ENCODE peak calls at places on chromosome 19, in four cellular contexts. One of them, this sample, is unnamed.

GRCh38 chr19:38559428-38560401 is 58.0 kb downstream of the MAP4K1 start:
- DNase-seq in GM23338: no peak
- DNase-seq in fibroblast of lung: no peak
- DNase-seq in HepG2: no peak
- DNase-seq in this sample: no peak

GRCh38 chr19:39275578-39275977 is 7.4 kb downstream of the IFNL2 start:
- DNase-seq in GM23338: no peak
- DNase-seq in fibroblast of lung: no peak
- DNase-seq in HepG2: no peak
- DNase-seq in this sample: no peak

GRCh38 chr19:29724102-29724641 is 9.1 kb upstream of the C19orf12 start:
- DNase-seq in GM23338: peak; percentile 75
- DNase-seq in fibroblast of lung: peak; percentile 6
- DNase-seq in HepG2: no peak
- DNase-seq in this sample: peak; percentile 71

GRCh38 chr19:7488736-7489353 is at the start of gene PEX11G:
- DNase-seq in GM23338: peak; percentile 94
- DNase-seq in fibroblast of lung: peak; percentile 87
- DNase-seq in HepG2: no peak
- DNase-seq in this sample: peak; percentile 98

GRCh38 chr19:23062921-23063320 is 53.9 kb upstream of the ZNF730 start:
- DNase-seq in GM23338: no peak
- DNase-seq in fibroblast of lung: no peak
- DNase-seq in HepG2: no peak
- DNase-seq in this sample: no peak

GRCh38 chr19:38304866-38305429 is 897 bp downstream of the C19orf33 start:
- DNase-seq in GM23338: peak; percentile 98
- DNase-seq in fibroblast of lung: no peak
- DNase-seq in HepG2: peak; percentile 76
- DNase-seq in this sample: peak; percentile 96

GRCh38 chr19:11821474-11821873 is 7.4 kb downstream of the ZNF440 start:
- DNase-seq in GM23338: no peak
- DNase-seq in fibroblast of lung: no peak
- DNase-seq in HepG2: no peak
- DNase-seq in this sample: no peak

GRCh38 chr19:38663957-38664502 is 16.6 kb downstream of the ACTN4 start:
- DNase-seq in GM23338: no peak
- DNase-seq in fibroblast of lung: no peak
- DNase-seq in HepG2: no peak
- DNase-seq in this sample: no peak

GRCh38 chr19:6039541-6040225 is 61.7 kb upstream of the RANBP3 start:
- DNase-seq in GM23338: no peak
- DNase-seq in fibroblast of lung: no peak
- DNase-seq in HepG2: no peak
- DNase-seq in this sample: no peak

GRCh38 chr19:16825312-16826168 is 3.7 kb upstream of the SIN3B start:
- DNase-seq in GM23338: peak; percentile 83
- DNase-seq in fibroblast of lung: peak; percentile 71
- DNase-seq in HepG2: no peak
- DNase-seq in this sample: peak; percentile 26

GRCh38 chr19:42076375-42076944 is 494 bp downstream of the ZNF574 start:
- DNase-seq in GM23338: peak; percentile 65
- DNase-seq in fibroblast of lung: peak; percentile 10
- DNase-seq in HepG2: no peak
- DNase-seq in this sample: no peak

GRCh38 chr19:2253106-2254051 is 2.8 kb downstream of the JSRP1 start:
- DNase-seq in GM23338: peak; percentile 87
- DNase-seq in fibroblast of lung: no peak
- DNase-seq in HepG2: peak; percentile 45
- DNase-seq in this sample: peak; percentile 83

GRCh38 chr19:13051581-13052165 is 51.0 kb downstream of the LYL1 start:
- DNase-seq in GM23338: peak; percentile 95
- DNase-seq in fibroblast of lung: peak; percentile 67
- DNase-seq in HepG2: peak; percentile 54
- DNase-seq in this sample: peak; percentile 99

GRCh38 chr19:13053761-13054604 is 48.7 kb downstream of the LYL1 start:
- DNase-seq in GM23338: peak; percentile 50
- DNase-seq in fibroblast of lung: peak; percentile 89
- DNase-seq in HepG2: peak; percentile 97
- DNase-seq in this sample: peak; percentile 87

GRCh38 chr19:13053238-13053637 is 49.4 kb downstream of the LYL1 start:
- DNase-seq in GM23338: no peak
- DNase-seq in fibroblast of lung: peak; percentile 26
- DNase-seq in HepG2: no peak
- DNase-seq in this sample: no peak

GRCh38 chr19:13054605-13055212 is 47.9 kb downstream of the LYL1 start:
- DNase-seq in GM23338: no peak
- DNase-seq in fibroblast of lung: no peak
- DNase-seq in HepG2: no peak
- DNase-seq in this sample: no peak

GRCh38 chr19:13052447-13053232 is 50.0 kb downstream of the LYL1 start:
- DNase-seq in GM23338: no peak
- DNase-seq in fibroblast of lung: no peak
- DNase-seq in HepG2: no peak
- DNase-seq in this sample: no peak
- H3K4me2 ChIP-seq in GM23338: peak overlapping the region; percentile 84
- H3K4me2 ChIP-seq in fibroblast of lung: peak overlapping the region; percentile 74
- H3K4me2 ChIP-seq in HepG2: no peak overlapping the region
- H3K4me2 ChIP-seq in this sample: peak overlapping the region; percentile 68

GRCh38 chr19:49017666-49018351 is 918 bp upstream of the LHB start:
- DNase-seq in GM23338: peak; percentile 83
- DNase-seq in fibroblast of lung: peak; percentile 47
- DNase-seq in HepG2: peak; percentile 41
- DNase-seq in this sample: peak; percentile 79

GRCh38 chr19:49020931-49021895 is 2.9 kb downstream of the CGB3 start:
- DNase-seq in GM23338: no peak
- DNase-seq in fibroblast of lung: peak; percentile 38
- DNase-seq in HepG2: peak; percentile 23
- DNase-seq in this sample: no peak

GRCh38 chr19:49019242-49019932 is 2.5 kb upstream of the LHB start:
- DNase-seq in GM23338: peak; percentile 93
- DNase-seq in fibroblast of lung: peak; percentile 28
- DNase-seq in HepG2: peak; percentile 67
- DNase-seq in this sample: peak; percentile 77

GRCh38 chr19:49017041-49017665 is at the start of gene LHB:
- DNase-seq in GM23338: peak; percentile 63
- DNase-seq in fibroblast of lung: no peak
- DNase-seq in HepG2: no peak
- DNase-seq in this sample: no peak

DNA sequence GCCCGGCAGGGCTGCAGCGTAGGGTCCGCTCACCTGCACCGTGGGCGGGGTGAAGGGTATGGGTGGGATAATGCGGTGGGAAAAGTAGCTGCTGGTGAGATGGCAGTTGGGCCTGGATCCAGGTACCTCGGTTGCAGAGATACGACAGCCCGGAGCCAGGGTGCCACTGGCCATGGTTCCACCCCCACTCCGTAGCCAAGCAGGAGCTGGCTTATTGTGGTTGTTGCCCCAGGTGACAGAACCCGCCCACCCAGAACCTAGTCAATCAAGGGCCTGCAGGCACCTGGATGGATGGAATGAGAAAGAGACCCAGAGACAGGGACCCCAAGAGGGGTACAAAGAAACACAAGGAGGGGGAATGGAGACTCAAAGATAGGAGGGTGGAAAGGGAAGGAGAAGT is 3.5 kb upstream of the LHB start:
- DNase-seq in GM23338: peak; percentile 72
- DNase-seq in fibroblast of lung: no peak
- DNase-seq in HepG2: no peak
- DNase-seq in this sample: no peak
- H3K4me2 ChIP-seq in GM23338: peak overlapping the region; percentile 92
- H3K4me2 ChIP-seq in fibroblast of lung: no peak overlapping the region
- H3K4me2 ChIP-seq in HepG2: no peak overlapping the region
- H3K4me2 ChIP-seq in this sample: no peak overlapping the region

DNA sequence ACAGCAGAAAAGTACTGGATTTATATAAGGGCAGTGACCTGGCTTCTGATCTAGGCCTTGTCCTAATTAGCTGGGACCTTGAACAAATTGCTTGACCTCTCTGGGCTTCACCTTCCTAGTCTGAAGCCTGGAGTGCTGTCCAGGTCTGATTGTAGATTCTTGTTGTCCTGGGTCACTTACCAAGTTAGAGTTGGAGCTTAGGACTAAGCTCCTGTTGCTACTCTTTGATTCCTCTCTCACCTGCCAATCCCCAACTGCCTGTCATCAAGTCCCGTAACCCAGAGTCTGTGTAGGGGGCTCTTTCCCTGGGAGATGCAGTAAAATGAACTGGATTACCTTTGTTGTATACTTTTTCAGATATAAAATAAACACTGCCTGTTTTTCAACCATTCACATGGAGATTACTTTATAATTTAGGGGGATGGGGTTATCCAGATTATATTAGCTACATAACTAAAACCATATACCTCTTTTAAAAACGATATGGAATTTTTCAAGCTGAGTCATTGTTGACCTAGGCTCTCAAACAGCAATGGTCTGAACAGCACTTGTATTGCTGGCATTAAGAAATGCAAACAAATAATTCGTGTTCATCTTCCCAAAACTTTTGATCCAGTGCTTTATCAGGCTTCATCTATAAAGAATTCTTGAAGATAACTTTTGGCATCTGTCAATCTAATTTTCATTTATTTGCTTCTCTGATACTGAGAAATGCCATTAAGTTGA is 5.8 kb downstream of the ARHGAP35 start:
- DNase-seq in GM23338: no peak
- DNase-seq in fibroblast of lung: no peak
- DNase-seq in HepG2: peak; percentile 57
- DNase-seq in this sample: no peak
- H3K4me2 ChIP-seq in GM23338: peak overlapping the region; percentile 100
- H3K4me2 ChIP-seq in fibroblast of lung: peak overlapping the region; percentile 55
- H3K4me2 ChIP-seq in HepG2: peak overlapping the region; percentile 68
- H3K4me2 ChIP-seq in this sample: no peak overlapping the region

DNA sequence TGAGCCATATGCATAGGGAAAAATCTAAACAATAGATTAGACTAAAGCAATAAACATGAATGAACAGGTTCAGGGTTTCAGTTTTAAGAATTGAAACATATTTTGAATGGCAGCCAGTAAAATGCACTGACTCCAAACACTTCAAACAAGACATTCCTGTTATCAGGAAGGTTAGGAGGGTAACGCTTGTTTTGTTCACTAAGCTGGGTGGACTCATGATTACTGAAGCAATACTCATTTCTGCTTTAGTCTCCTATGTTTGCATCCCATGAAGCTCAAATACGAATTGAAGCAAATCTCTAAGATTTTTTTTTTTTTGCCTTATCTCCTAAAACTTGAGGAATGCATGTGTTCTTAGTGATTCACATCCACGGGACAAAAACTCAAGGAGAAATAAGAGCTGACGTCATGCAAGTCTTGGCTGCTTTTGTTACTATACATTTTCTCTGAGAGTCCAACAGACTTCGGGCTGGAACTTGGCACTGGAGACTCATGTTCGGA is 29.1 kb upstream of the IGFL4 start:
- DNase-seq in GM23338: no peak
- DNase-seq in fibroblast of lung: peak; percentile 96
- DNase-seq in HepG2: peak; percentile 42
- DNase-seq in this sample: no peak
- H3K4me2 ChIP-seq in GM23338: no peak overlapping the region
- H3K4me2 ChIP-seq in fibroblast of lung: peak overlapping the region; percentile 32
- H3K4me2 ChIP-seq in HepG2: no peak overlapping the region
- H3K4me2 ChIP-seq in this sample: no peak overlapping the region

This sample was measured in neural progenitor cell.